ENCODE peak calls at places on chromosome 7, in nine cellular contexts. S is HEK293T, L is NCI-H345, K is glutamatergic neuron, H is SK-N-SH, N is IMR-90, D is tibial nerve, G is chondrocyte, E is EL. V is an unnamed sample.

GRCh38 chr7:26250239-26250638 is 41.4 kb upstream of the SNX10 start:
- DNase-seq in S (no peak), L (no peak), K (no peak), H (no peak), N (no peak), D (no peak), G (no peak), E (no peak), V (no peak)

GRCh38 chr7:19107392-19108147 is 9.9 kb downstream of the TWIST1 start:
- DNase-seq in S (no peak), L (no peak), K (no peak), H (peak; percentile 77), N (peak; percentile 68), D (no peak), G (no peak), E (peak; percentile 86), V (no peak)

GRCh38 chr7:40329601-40330153 is 194.9 kb downstream of the SUGCT start:
- DNase-seq in S (peak; percentile 54), L (peak; percentile 36), K (no peak), H (peak; percentile 73), N (peak; percentile 74), D (no peak), G (no peak), E (peak; percentile 53), V (no peak)

GRCh38 chr7:107463139-107464078 is 6.4 kb upstream of the GPR22 start:
- DNase-seq in S (peak; percentile 54), L (peak; percentile 62), K (peak; percentile 55), H (peak; percentile 60), N (peak; percentile 79), D (peak; percentile 16), G (no peak), E (peak; percentile 65), V (no peak)

GRCh38 chr7:23349484-23350157 is 50.5 kb downstream of the MALSU1 start:
- DNase-seq in S (no peak), L (no peak), K (no peak), H (peak; percentile 32), N (peak; percentile 90), D (no peak), G (no peak), E (peak; percentile 93), V (no peak)

GRCh38 chr7:98234429-98235147 is 17.4 kb downstream of the TECPR1 start:
- DNase-seq in S (no peak), L (no peak), K (no peak), H (no peak), N (peak; percentile 12), D (no peak), G (no peak), E (no peak), V (no peak)

GRCh38 chr7:4668510-4668847 is 13.6 kb upstream of the FOXK1 start:
- DNase-seq in S (no peak), L (no peak), K (no peak), H (no peak), N (no peak), D (no peak), G (peak; percentile 39), E (no peak), V (no peak)

GRCh38 chr7:47143344-47143743 is 438.6 kb downstream of the TNS3 start:
- DNase-seq in S (no peak), L (no peak), K (no peak), H (no peak), N (peak; percentile 84), D (no peak), G (no peak), E (peak; percentile 72), V (no peak)

GRCh38 chr7:3482147-3482921 is 181.3 kb downstream of the SDK1 start:
- DNase-seq in S (peak; percentile 59), L (peak; percentile 49), K (peak; percentile 43), H (peak; percentile 52), N (peak; percentile 35), D (no peak), G (no peak), E (no peak), V (peak; percentile 46)

GRCh38 chr7:81692146-81692905 is 77.5 kb downstream of the HGF start:
- DNase-seq in S (no peak), L (no peak), K (no peak), H (no peak), N (peak; percentile 89), D (no peak), G (no peak), E (peak; percentile 41), V (no peak)

GRCh38 chr7:47537716-47538640 is 43.9 kb downstream of the TNS3 start:
- DNase-seq in S (no peak), L (no peak), K (no peak), H (no peak), N (no peak), D (no peak), G (no peak), E (no peak), V (no peak)

GRCh38 chr7:18133921-18134320 is 106.3 kb upstream of the PRPS1L1 start:
- DNase-seq in S (no peak), L (no peak), K (no peak), H (no peak), N (no peak), D (no peak), G (no peak), E (no peak), V (no peak)

GRCh38 chr7:129502708-129503685 is 666 bp downstream of the SMKR1 start:
- DNase-seq in S (no peak), L (peak; percentile 30), K (peak; percentile 36), H (peak; percentile 90), N (no peak), D (no peak), G (no peak), E (no peak), V (no peak)

GRCh38 chr7:66140924-66141323 is 26.3 kb downstream of the CRCP start:
- DNase-seq in S (peak; percentile 31), L (peak; percentile 0), K (peak; percentile 74), H (peak; percentile 52), N (peak; percentile 84), D (peak; percentile 56), G (no peak), E (peak; percentile 60), V (no peak)

GRCh38 chr7:137755846-137756685 is 90.7 kb downstream of the DGKI start:
- DNase-seq in S (no peak), L (peak; percentile 51), K (no peak), H (no peak), N (peak; percentile 17), D (no peak), G (no peak), E (no peak), V (no peak)

V was measured in NCI-H510A.